ENCODE peak calls at places on chromosomes 16 and 17, in eight cellular contexts. One of them, this sample, is unnamed.
A peak's percentile ranks its signal among the peaks of the same experiment; 100 is the strongest.

GRCh38 chr17:32943206-32943605 is 15.3 kb downstream of the TMEM98 start:
- DNase-seq in caudate nucleus: no peak
- DNase-seq in stimulated activated CD4-positive, alpha-beta T cell treated with anti-CD3 and anti-CD28 coated beads, Interleukin-12 subunit alpha, Interleukin-12 subunit beta, amount 100 ng/mL, for 4 hours: no peak
- DNase-seq in heart left ventricle: no peak
- DNase-seq in MV-4-11: no peak
- DNase-seq in NAMALWA: no peak
- DNase-seq in T-helper 1 cell: no peak
- DNase-seq in Peyer's patch: no peak
- DNase-seq in this sample: no peak

GRCh38 chr17:1561420-1562177 is 993 bp downstream of the PITPNA start:
- DNase-seq in caudate nucleus: no peak
- DNase-seq in stimulated activated CD4-positive, alpha-beta T cell treated with anti-CD3 and anti-CD28 coated beads, Interleukin-12 subunit alpha, Interleukin-12 subunit beta, amount 100 ng/mL, for 4 hours: peak; percentile 40
- DNase-seq in heart left ventricle: peak; percentile 66
- DNase-seq in MV-4-11: no peak
- DNase-seq in NAMALWA: peak; percentile 33
- DNase-seq in T-helper 1 cell: no peak
- DNase-seq in Peyer's patch: no peak
- DNase-seq in this sample: peak; percentile 57

GRCh38 chr17:38451030-38451839 is 23.0 kb downstream of the ARHGAP23 start:
- DNase-seq in caudate nucleus: no peak
- DNase-seq in stimulated activated CD4-positive, alpha-beta T cell treated with anti-CD3 and anti-CD28 coated beads, Interleukin-12 subunit alpha, Interleukin-12 subunit beta, amount 100 ng/mL, for 4 hours: no peak
- DNase-seq in heart left ventricle: no peak
- DNase-seq in MV-4-11: no peak
- DNase-seq in NAMALWA: no peak
- DNase-seq in T-helper 1 cell: no peak
- DNase-seq in Peyer's patch: no peak
- DNase-seq in this sample: no peak

GRCh38 chr17:81870155-81870977 is 771 bp downstream of the ARHGDIA start:
- DNase-seq in caudate nucleus: no peak
- DNase-seq in stimulated activated CD4-positive, alpha-beta T cell treated with anti-CD3 and anti-CD28 coated beads, Interleukin-12 subunit alpha, Interleukin-12 subunit beta, amount 100 ng/mL, for 4 hours: peak; percentile 43
- DNase-seq in heart left ventricle: no peak
- DNase-seq in MV-4-11: peak; percentile 15
- DNase-seq in NAMALWA: peak; percentile 67
- DNase-seq in T-helper 1 cell: no peak
- DNase-seq in Peyer's patch: peak; percentile 79
- DNase-seq in this sample: peak; percentile 51

GRCh38 chr17:37358830-37359681 is 16.7 kb upstream of the C17orf78 start:
- DNase-seq in caudate nucleus: peak; percentile 70
- DNase-seq in stimulated activated CD4-positive, alpha-beta T cell treated with anti-CD3 and anti-CD28 coated beads, Interleukin-12 subunit alpha, Interleukin-12 subunit beta, amount 100 ng/mL, for 4 hours: peak; percentile 86
- DNase-seq in heart left ventricle: peak; percentile 97
- DNase-seq in MV-4-11: peak; percentile 93
- DNase-seq in NAMALWA: peak; percentile 98
- DNase-seq in T-helper 1 cell: peak; percentile 84
- DNase-seq in Peyer's patch: peak; percentile 97
- DNase-seq in this sample: peak; percentile 84

GRCh38 chr17:51000835-51001638 is 119.6 kb downstream of the SPAG9 start:
- DNase-seq in caudate nucleus: no peak
- DNase-seq in stimulated activated CD4-positive, alpha-beta T cell treated with anti-CD3 and anti-CD28 coated beads, Interleukin-12 subunit alpha, Interleukin-12 subunit beta, amount 100 ng/mL, for 4 hours: no peak
- DNase-seq in heart left ventricle: no peak
- DNase-seq in MV-4-11: peak; percentile 50
- DNase-seq in NAMALWA: peak; percentile 85
- DNase-seq in T-helper 1 cell: no peak
- DNase-seq in Peyer's patch: no peak
- DNase-seq in this sample: peak; percentile 60

GRCh38 chr17:64950871-64951270 is 31.6 kb upstream of the LRRC37A3 start:
- DNase-seq in caudate nucleus: no peak
- DNase-seq in stimulated activated CD4-positive, alpha-beta T cell treated with anti-CD3 and anti-CD28 coated beads, Interleukin-12 subunit alpha, Interleukin-12 subunit beta, amount 100 ng/mL, for 4 hours: no peak
- DNase-seq in heart left ventricle: no peak
- DNase-seq in MV-4-11: no peak
- DNase-seq in NAMALWA: no peak
- DNase-seq in T-helper 1 cell: no peak
- DNase-seq in Peyer's patch: no peak
- DNase-seq in this sample: no peak

GRCh38 chr16:86496262-86496928 is 13.9 kb upstream of the FOXF1 start:
- DNase-seq in caudate nucleus: no peak
- DNase-seq in stimulated activated CD4-positive, alpha-beta T cell treated with anti-CD3 and anti-CD28 coated beads, Interleukin-12 subunit alpha, Interleukin-12 subunit beta, amount 100 ng/mL, for 4 hours: no peak
- DNase-seq in heart left ventricle: no peak
- DNase-seq in MV-4-11: no peak
- DNase-seq in NAMALWA: no peak
- DNase-seq in T-helper 1 cell: no peak
- DNase-seq in Peyer's patch: no peak
- DNase-seq in this sample: no peak

GRCh38 chr16:2779978-2780898 is 3.2 kb upstream of the ELOB start:
- DNase-seq in caudate nucleus: no peak
- DNase-seq in stimulated activated CD4-positive, alpha-beta T cell treated with anti-CD3 and anti-CD28 coated beads, Interleukin-12 subunit alpha, Interleukin-12 subunit beta, amount 100 ng/mL, for 4 hours: no peak
- DNase-seq in heart left ventricle: no peak
- DNase-seq in MV-4-11: no peak
- DNase-seq in NAMALWA: no peak
- DNase-seq in T-helper 1 cell: no peak
- DNase-seq in Peyer's patch: peak; percentile 38
- DNase-seq in this sample: no peak

GRCh38 chr17:79925242-79925957 is 86.2 kb upstream of the CBX4 start:
- DNase-seq in caudate nucleus: peak; percentile 16
- DNase-seq in stimulated activated CD4-positive, alpha-beta T cell treated with anti-CD3 and anti-CD28 coated beads, Interleukin-12 subunit alpha, Interleukin-12 subunit beta, amount 100 ng/mL, for 4 hours: no peak
- DNase-seq in heart left ventricle: no peak
- DNase-seq in MV-4-11: no peak
- DNase-seq in NAMALWA: no peak
- DNase-seq in T-helper 1 cell: no peak
- DNase-seq in Peyer's patch: peak; percentile 81
- DNase-seq in this sample: no peak

GRCh38 chr17:40779181-40779909 is 3.0 kb downstream of the KRT27 start:
- DNase-seq in caudate nucleus: no peak
- DNase-seq in stimulated activated CD4-positive, alpha-beta T cell treated with anti-CD3 and anti-CD28 coated beads, Interleukin-12 subunit alpha, Interleukin-12 subunit beta, amount 100 ng/mL, for 4 hours: peak; percentile 6
- DNase-seq in heart left ventricle: no peak
- DNase-seq in MV-4-11: no peak
- DNase-seq in NAMALWA: no peak
- DNase-seq in T-helper 1 cell: no peak
- DNase-seq in Peyer's patch: no peak
- DNase-seq in this sample: no peak

GRCh38 chr17:69961488-69962145 is 113.4 kb upstream of the KCNJ16 start:
- DNase-seq in caudate nucleus: no peak
- DNase-seq in stimulated activated CD4-positive, alpha-beta T cell treated with anti-CD3 and anti-CD28 coated beads, Interleukin-12 subunit alpha, Interleukin-12 subunit beta, amount 100 ng/mL, for 4 hours: no peak
- DNase-seq in heart left ventricle: no peak
- DNase-seq in MV-4-11: no peak
- DNase-seq in NAMALWA: no peak
- DNase-seq in T-helper 1 cell: no peak
- DNase-seq in Peyer's patch: no peak
- DNase-seq in this sample: no peak

GRCh38 chr17:14833201-14833773 is 431.8 kb downstream of the PMP22 start:
- DNase-seq in caudate nucleus: no peak
- DNase-seq in stimulated activated CD4-positive, alpha-beta T cell treated with anti-CD3 and anti-CD28 coated beads, Interleukin-12 subunit alpha, Interleukin-12 subunit beta, amount 100 ng/mL, for 4 hours: no peak
- DNase-seq in heart left ventricle: no peak
- DNase-seq in MV-4-11: peak; percentile 92
- DNase-seq in NAMALWA: no peak
- DNase-seq in T-helper 1 cell: no peak
- DNase-seq in Peyer's patch: no peak
- DNase-seq in this sample: no peak

GRCh38 chr16:66520406-66521194 is 29.3 kb downstream of the TK2 start:
- DNase-seq in caudate nucleus: no peak
- DNase-seq in stimulated activated CD4-positive, alpha-beta T cell treated with anti-CD3 and anti-CD28 coated beads, Interleukin-12 subunit alpha, Interleukin-12 subunit beta, amount 100 ng/mL, for 4 hours: no peak
- DNase-seq in heart left ventricle: no peak
- DNase-seq in MV-4-11: peak; percentile 88
- DNase-seq in NAMALWA: peak; percentile 12
- DNase-seq in T-helper 1 cell: no peak
- DNase-seq in Peyer's patch: no peak
- DNase-seq in this sample: no peak

GRCh38 chr17:4953461-4953961 is 2.6 kb downstream of the ENO3 start:
- DNase-seq in caudate nucleus: no peak
- DNase-seq in stimulated activated CD4-positive, alpha-beta T cell treated with anti-CD3 and anti-CD28 coated beads, Interleukin-12 subunit alpha, Interleukin-12 subunit beta, amount 100 ng/mL, for 4 hours: no peak
- DNase-seq in heart left ventricle: peak; percentile 58
- DNase-seq in MV-4-11: no peak
- DNase-seq in NAMALWA: no peak
- DNase-seq in T-helper 1 cell: no peak
- DNase-seq in Peyer's patch: no peak
- DNase-seq in this sample: no peak

GRCh38 chr16:3961449-3961849 is 80.9 kb upstream of the CREBBP start:
- DNase-seq in caudate nucleus: no peak
- DNase-seq in stimulated activated CD4-positive, alpha-beta T cell treated with anti-CD3 and anti-CD28 coated beads, Interleukin-12 subunit alpha, Interleukin-12 subunit beta, amount 100 ng/mL, for 4 hours: no peak
- DNase-seq in heart left ventricle: no peak
- DNase-seq in MV-4-11: no peak
- DNase-seq in NAMALWA: no peak
- DNase-seq in T-helper 1 cell: no peak
- DNase-seq in Peyer's patch: no peak
- DNase-seq in this sample: no peak

GRCh38 chr16:5382484-5382883 is 284.9 kb upstream of the EEF2KMT start:
- DNase-seq in caudate nucleus: no peak
- DNase-seq in stimulated activated CD4-positive, alpha-beta T cell treated with anti-CD3 and anti-CD28 coated beads, Interleukin-12 subunit alpha, Interleukin-12 subunit beta, amount 100 ng/mL, for 4 hours: no peak
- DNase-seq in heart left ventricle: no peak
- DNase-seq in MV-4-11: no peak
- DNase-seq in NAMALWA: no peak
- DNase-seq in T-helper 1 cell: no peak
- DNase-seq in Peyer's patch: no peak
- DNase-seq in this sample: no peak

GRCh38 chr17:43169561-43170139 is 1.4 kb upstream of the NBR1 start:
- DNase-seq in caudate nucleus: no peak
- DNase-seq in stimulated activated CD4-positive, alpha-beta T cell treated with anti-CD3 and anti-CD28 coated beads, Interleukin-12 subunit alpha, Interleukin-12 subunit beta, amount 100 ng/mL, for 4 hours: peak; percentile 15
- DNase-seq in heart left ventricle: peak; percentile 63
- DNase-seq in MV-4-11: peak; percentile 23
- DNase-seq in NAMALWA: peak; percentile 73
- DNase-seq in T-helper 1 cell: no peak
- DNase-seq in Peyer's patch: peak; percentile 50
- DNase-seq in this sample: no peak

GRCh38 chr17:75501378-75502071 is 13.8 kb downstream of the CASKIN2 start:
- DNase-seq in caudate nucleus: peak; percentile 37
- DNase-seq in stimulated activated CD4-positive, alpha-beta T cell treated with anti-CD3 and anti-CD28 coated beads, Interleukin-12 subunit alpha, Interleukin-12 subunit beta, amount 100 ng/mL, for 4 hours: no peak
- DNase-seq in heart left ventricle: no peak
- DNase-seq in MV-4-11: no peak
- DNase-seq in NAMALWA: no peak
- DNase-seq in T-helper 1 cell: no peak
- DNase-seq in Peyer's patch: no peak
- DNase-seq in this sample: no peak

GRCh38 chr17:45234641-45235040 is 13.0 kb downstream of the FMNL1 start:
- DNase-seq in caudate nucleus: no peak
- DNase-seq in stimulated activated CD4-positive, alpha-beta T cell treated with anti-CD3 and anti-CD28 coated beads, Interleukin-12 subunit alpha, Interleukin-12 subunit beta, amount 100 ng/mL, for 4 hours: no peak
- DNase-seq in heart left ventricle: no peak
- DNase-seq in MV-4-11: no peak
- DNase-seq in NAMALWA: peak; percentile 79
- DNase-seq in T-helper 1 cell: no peak
- DNase-seq in Peyer's patch: peak; percentile 71
- DNase-seq in this sample: no peak

GRCh38 chr17:51085150-51085805 is 35.4 kb downstream of the SPAG9 start:
- DNase-seq in caudate nucleus: no peak
- DNase-seq in stimulated activated CD4-positive, alpha-beta T cell treated with anti-CD3 and anti-CD28 coated beads, Interleukin-12 subunit alpha, Interleukin-12 subunit beta, amount 100 ng/mL, for 4 hours: no peak
- DNase-seq in heart left ventricle: no peak
- DNase-seq in MV-4-11: no peak
- DNase-seq in NAMALWA: no peak
- DNase-seq in T-helper 1 cell: no peak
- DNase-seq in Peyer's patch: no peak
- DNase-seq in this sample: no peak

GRCh38 chr16:71840052-71840451 is 5.7 kb upstream of the ATXN1L start:
- DNase-seq in caudate nucleus: no peak
- DNase-seq in stimulated activated CD4-positive, alpha-beta T cell treated with anti-CD3 and anti-CD28 coated beads, Interleukin-12 subunit alpha, Interleukin-12 subunit beta, amount 100 ng/mL, for 4 hours: no peak
- DNase-seq in heart left ventricle: no peak
- DNase-seq in MV-4-11: no peak
- DNase-seq in NAMALWA: no peak
- DNase-seq in T-helper 1 cell: no peak
- DNase-seq in Peyer's patch: no peak
- DNase-seq in this sample: no peak

GRCh38 chr17:29079887-29080286 is 36.9 kb downstream of the PIPOX start:
- DNase-seq in caudate nucleus: no peak
- DNase-seq in stimulated activated CD4-positive, alpha-beta T cell treated with anti-CD3 and anti-CD28 coated beads, Interleukin-12 subunit alpha, Interleukin-12 subunit beta, amount 100 ng/mL, for 4 hours: no peak
- DNase-seq in heart left ventricle: no peak
- DNase-seq in MV-4-11: no peak
- DNase-seq in NAMALWA: no peak
- DNase-seq in T-helper 1 cell: no peak
- DNase-seq in Peyer's patch: no peak
- DNase-seq in this sample: no peak

GRCh38 chr17:65170839-65171238 is 33.7 kb downstream of the RGS9 start:
- DNase-seq in caudate nucleus: no peak
- DNase-seq in stimulated activated CD4-positive, alpha-beta T cell treated with anti-CD3 and anti-CD28 coated beads, Interleukin-12 subunit alpha, Interleukin-12 subunit beta, amount 100 ng/mL, for 4 hours: no peak
- DNase-seq in heart left ventricle: no peak
- DNase-seq in MV-4-11: no peak
- DNase-seq in NAMALWA: no peak
- DNase-seq in T-helper 1 cell: no peak
- DNase-seq in Peyer's patch: no peak
- DNase-seq in this sample: no peak

GRCh38 chr17:67479119-67479517 is 102.0 kb downstream of the PITPNC1 start:
- DNase-seq in caudate nucleus: no peak
- DNase-seq in stimulated activated CD4-positive, alpha-beta T cell treated with anti-CD3 and anti-CD28 coated beads, Interleukin-12 subunit alpha, Interleukin-12 subunit beta, amount 100 ng/mL, for 4 hours: no peak
- DNase-seq in heart left ventricle: no peak
- DNase-seq in MV-4-11: no peak
- DNase-seq in NAMALWA: no peak
- DNase-seq in T-helper 1 cell: no peak
- DNase-seq in Peyer's patch: no peak
- DNase-seq in this sample: no peak

GRCh38 chr17:49687878-49688491 is 10.1 kb upstream of the SPOP start:
- DNase-seq in caudate nucleus: no peak
- DNase-seq in stimulated activated CD4-positive, alpha-beta T cell treated with anti-CD3 and anti-CD28 coated beads, Interleukin-12 subunit alpha, Interleukin-12 subunit beta, amount 100 ng/mL, for 4 hours: no peak
- DNase-seq in heart left ventricle: no peak
- DNase-seq in MV-4-11: peak; percentile 56
- DNase-seq in NAMALWA: no peak
- DNase-seq in T-helper 1 cell: no peak
- DNase-seq in Peyer's patch: peak; percentile 55
- DNase-seq in this sample: no peak